ENCODE peak calls at places on chromosome X, in ten cellular contexts. F is upper lobe of left lung; O is heart left ventricle; G is upper lobe of right lung; D is PC-9; R is cardiac muscle cell; L is HCT116; Z is OCI-LY7; Q is CD4-positive, alpha-beta memory T cell; V is GM23248. N is an unnamed sample.

GRCh38 chrX:107674480-107675364 is 46.4 kb downstream of the PRPS1 start:
- DNase-seq in F (no peak), O (peak), G (peak), D (peak), R (no peak), L (no peak), Z (peak), Q (no peak), V (peak), N (no peak)

GRCh38 chrX:148024425-148025148 is 43.5 kb downstream of the FMR1NB start:
- DNase-seq in F (no peak), O (no peak), G (no peak), D (no peak), R (no peak), L (no peak), Z (peak), Q (no peak), V (no peak), N (no peak)

GRCh38 chrX:30888526-30889146 is 418 bp downstream of the TAB3 start:
- DNase-seq in F (no peak), O (no peak), G (no peak), D (no peak), R (peak), L (no peak), Z (no peak), Q (no peak), V (peak), N (no peak)

GRCh38 chrX:47648376-47648775 is 2.0 kb downstream of the ELK1 start:
- DNase-seq in F (no peak), O (no peak), G (no peak), D (no peak), R (no peak), L (no peak), Z (no peak), Q (no peak), V (no peak), N (no peak)

GRCh38 chrX:30971761-30972603 is 82.9 kb upstream of the TAB3 start:
- DNase-seq in F (no peak), O (no peak), G (no peak), D (peak), R (peak), L (no peak), Z (peak), Q (peak), V (peak), N (no peak)

GRCh38 chrX:134171661-134172587 is 65.1 kb upstream of the CCDC160 start:
- DNase-seq in F (peak), O (peak), G (peak), D (no peak), R (peak), L (no peak), Z (no peak), Q (peak), V (peak), N (no peak)

GRCh38 chrX:40008841-40009461 is 88.8 kb downstream of the BCOR start:
- DNase-seq in F (peak), O (peak), G (peak), D (no peak), R (peak), L (no peak), Z (no peak), Q (no peak), V (peak), N (no peak)

GRCh38 chrX:14029039-14029424 is 660 bp downstream of the GEMIN8 start:
- DNase-seq in F (no peak), O (no peak), G (no peak), D (no peak), R (peak), L (no peak), Z (peak), Q (no peak), V (no peak), N (no peak)

GRCh38 chrX:70826715-70827114 is 81.8 kb downstream of the TEX11 start:
- DNase-seq in F (no peak), O (no peak), G (no peak), D (no peak), R (no peak), L (no peak), Z (no peak), Q (no peak), V (no peak), N (no peak)

GRCh38 chrX:120302434-120302833 is 8.8 kb downstream of the TMEM255A start:
- DNase-seq in F (no peak), O (no peak), G (peak), D (no peak), R (peak), L (no peak), Z (peak), Q (peak), V (no peak), N (no peak)

GRCh38 chrX:42704454-42704853 is 73.5 kb downstream of the PPP1R2C start:
- DNase-seq in F (no peak), O (no peak), G (no peak), D (no peak), R (no peak), L (no peak), Z (no peak), Q (no peak), V (peak), N (no peak)

GRCh38 chrX:21905209-21905735 is 35.2 kb upstream of the SMS start:
- DNase-seq in F (no peak), O (no peak), G (no peak), D (no peak), R (no peak), L (no peak), Z (no peak), Q (no peak), V (no peak), N (no peak)

GRCh38 chrX:110806145-110806544 is 10.5 kb upstream of the CHRDL1 start:
- DNase-seq in F (no peak), O (no peak), G (no peak), D (no peak), R (no peak), L (no peak), Z (no peak), Q (no peak), V (peak), N (no peak)

GRCh38 chrX:21975827-21976226 is 35.3 kb downstream of the SMS start:
- DNase-seq in F (no peak), O (no peak), G (no peak), D (no peak), R (no peak), L (no peak), Z (no peak), Q (no peak), V (peak), N (peak)

GRCh38 chrX:41481264-41482109 is 34.3 kb downstream of the NYX start:
- DNase-seq in F (no peak), O (no peak), G (no peak), D (no peak), R (no peak), L (peak), Z (peak), Q (no peak), V (peak), N (no peak)

GRCh38 chrX:50609796-50610195 is 139.2 kb upstream of the DGKK start:
- DNase-seq in F (no peak), O (no peak), G (no peak), D (no peak), R (no peak), L (no peak), Z (no peak), Q (no peak), V (peak), N (no peak)

GRCh38 chrX:56728321-56728720 is 722 bp upstream of the NBDY start:
- DNase-seq in F (no peak), O (no peak), G (no peak), D (no peak), R (peak), L (no peak), Z (peak), Q (no peak), V (peak), N (no peak)

GRCh38 chrX:35046646-35047231 is 104.1 kb downstream of the FAM47B start:
- DNase-seq in F (no peak), O (no peak), G (no peak), D (no peak), R (no peak), L (no peak), Z (no peak), Q (no peak), V (no peak), N (no peak)

GRCh38 chrX:104105863-104106262 is 6.5 kb upstream of the ZCCHC18 start:
- DNase-seq in F (no peak), O (peak), G (no peak), D (no peak), R (no peak), L (no peak), Z (no peak), Q (no peak), V (no peak), N (no peak)

GRCh38 chrX:104108955-104109354 is 3.4 kb upstream of the ZCCHC18 start:
- DNase-seq in F (no peak), O (no peak), G (no peak), D (no peak), R (no peak), L (no peak), Z (no peak), Q (no peak), V (no peak), N (no peak)

GRCh38 chrX:104104676-104105075 is 7.6 kb upstream of the ZCCHC18 start:
- DNase-seq in F (peak), O (no peak), G (no peak), D (no peak), R (no peak), L (no peak), Z (no peak), Q (no peak), V (no peak), N (no peak)

GRCh38 chrX:104105330-104105729 is 7.0 kb upstream of the ZCCHC18 start:
- DNase-seq in F (no peak), O (no peak), G (no peak), D (no peak), R (no peak), L (no peak), Z (no peak), Q (no peak), V (no peak), N (no peak)
- H3K27ac ChIP-seq in F (no peak), O (no peak), G (no peak), D (no peak), R (no peak), L (no peak), Z (no peak), Q (no peak), V (no peak), N (no peak)

DNA sequence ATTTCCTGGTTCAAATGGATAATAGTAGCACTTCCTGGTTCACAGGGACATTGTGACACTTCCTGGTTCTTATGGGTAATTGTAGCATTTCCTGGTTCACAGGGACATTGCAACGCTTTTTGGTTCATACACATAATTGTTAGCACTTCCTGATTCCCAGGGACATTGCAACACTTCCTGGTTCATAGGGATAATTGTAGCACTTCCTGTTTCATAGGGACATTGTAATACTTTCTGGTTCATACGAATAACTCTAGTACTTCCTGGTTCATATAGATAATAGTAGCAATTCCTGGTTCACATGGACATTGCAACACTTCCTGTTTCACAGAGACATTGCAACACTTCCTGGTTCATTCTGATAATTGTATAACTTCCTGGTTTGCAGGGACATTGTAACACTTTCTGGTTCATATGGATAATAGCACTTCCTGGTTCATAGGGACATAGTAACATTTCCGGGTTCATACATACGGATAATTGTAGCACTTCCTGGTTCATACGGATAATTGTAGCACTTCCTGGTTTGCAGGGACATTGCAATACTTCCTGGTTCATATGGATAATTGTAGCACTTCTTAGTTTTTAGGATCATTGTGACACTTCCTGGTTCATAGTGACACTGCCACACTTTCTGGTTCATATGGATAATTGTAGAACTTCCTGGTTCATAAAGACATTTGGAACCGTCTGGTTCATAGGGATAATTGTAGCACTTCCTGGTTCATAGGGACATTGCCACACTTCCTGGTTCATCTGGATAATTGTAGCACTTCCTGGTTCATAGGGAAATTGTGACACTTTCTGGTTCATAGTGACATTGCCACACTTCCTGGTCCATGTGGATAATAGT is 61.6 kb upstream of the CD99 start:
- DNase-seq in F (no peak), O (no peak), G (no peak), D (peak), R (no peak), L (no peak), Z (peak), Q (peak), V (no peak), N (no peak)
- H3K27ac ChIP-seq in F (peak), O (no peak), G (peak), D (peak), R (no peak), L (peak), Z (peak), Q (peak), V (no peak), N (peak)

DNA sequence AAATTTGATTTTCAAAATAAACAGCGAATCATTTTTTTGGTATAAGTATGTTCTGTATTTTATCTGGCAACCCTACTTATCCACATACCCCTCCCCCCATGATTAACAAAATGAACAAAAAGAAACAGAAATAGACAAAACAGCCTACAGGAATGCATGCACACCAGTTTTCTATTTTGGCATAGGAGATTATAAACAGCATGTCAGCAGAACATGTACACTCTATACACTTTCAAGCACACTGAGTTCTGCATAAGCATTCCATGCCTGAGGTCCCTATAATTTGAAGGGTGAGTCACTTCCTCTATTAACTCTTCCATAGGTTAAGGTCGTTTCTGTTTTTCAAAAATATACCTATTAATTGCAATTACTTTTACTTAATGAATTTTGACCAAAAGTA is 28.0 kb upstream of the ZNF280C start:
- DNase-seq in F (no peak), O (no peak), G (no peak), D (no peak), R (no peak), L (no peak), Z (no peak), Q (no peak), V (no peak), N (no peak)
- H3K27ac ChIP-seq in F (no peak), O (no peak), G (no peak), D (no peak), R (no peak), L (no peak), Z (no peak), Q (no peak), V (no peak), N (no peak)

GRCh38 chrX:27590044-27590443 is at the start of gene DCAF8L2:
- DNase-seq in F (no peak), O (no peak), G (no peak), D (no peak), R (no peak), L (no peak), Z (no peak), Q (no peak), V (no peak), N (no peak)

GRCh38 chrX:27597506-27597905 is 7.4 kb downstream of the DCAF8L2 start:
- DNase-seq in F (no peak), O (no peak), G (no peak), D (no peak), R (no peak), L (no peak), Z (no peak), Q (no peak), V (no peak), N (no peak)

GRCh38 chrX:27591938-27592337 is 1.8 kb downstream of the DCAF8L2 start:
- DNase-seq in F (peak), O (no peak), G (no peak), D (no peak), R (no peak), L (no peak), Z (no peak), Q (no peak), V (no peak), N (no peak)
- H3K27ac ChIP-seq in F (no peak), O (no peak), G (no peak), D (no peak), R (no peak), L (no peak), Z (no peak), Q (no peak), V (no peak), N (no peak)

GRCh38 chrX:48702716-48703115 is 6.2 kb downstream of the SUV39H1 start:
- DNase-seq in F (no peak), O (no peak), G (no peak), D (no peak), R (no peak), L (no peak), Z (no peak), Q (no peak), V (no peak), N (no peak)

GRCh38 chrX:48702032-48702431 is 5.5 kb downstream of the SUV39H1 start:
- DNase-seq in F (no peak), O (no peak), G (no peak), D (no peak), R (no peak), L (no peak), Z (no peak), Q (no peak), V (no peak), N (no peak)

GRCh38 chrX:48703642-48704481 is 7.3 kb downstream of the SUV39H1 start:
- DNase-seq in F (no peak), O (peak), G (no peak), D (peak), R (peak), L (no peak), Z (no peak), Q (no peak), V (peak), N (peak)

GRCh38 chrX:48700951-48701653 is 4.6 kb downstream of the SUV39H1 start:
- DNase-seq in F (no peak), O (no peak), G (no peak), D (no peak), R (no peak), L (no peak), Z (no peak), Q (no peak), V (no peak), N (no peak)

DNA sequence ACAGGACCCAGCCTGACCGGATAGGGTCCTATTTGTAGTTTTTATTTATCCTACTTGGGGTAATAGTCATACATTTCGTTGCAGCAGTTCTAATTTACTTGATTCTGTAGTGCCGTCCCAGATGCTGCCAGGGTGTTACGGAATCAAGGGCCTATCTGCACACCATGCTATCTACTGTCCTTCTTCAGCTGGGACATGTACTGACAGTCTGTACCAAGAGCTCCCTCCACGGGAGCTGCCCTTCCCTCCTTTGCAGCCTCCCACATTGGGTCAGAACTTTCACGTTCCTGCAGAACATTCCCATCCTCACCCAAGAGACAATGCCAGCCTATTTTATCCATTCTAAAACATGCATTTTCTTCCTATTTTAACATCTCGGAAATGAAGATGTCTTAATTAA is 6.7 kb downstream of the SUV39H1 start:
- DNase-seq in F (no peak), O (no peak), G (no peak), D (no peak), R (no peak), L (no peak), Z (no peak), Q (no peak), V (no peak), N (no peak)
- H3K27ac ChIP-seq in F (no peak), O (no peak), G (no peak), D (peak), R (no peak), L (no peak), Z (no peak), Q (no peak), V (no peak), N (peak)

DNA sequence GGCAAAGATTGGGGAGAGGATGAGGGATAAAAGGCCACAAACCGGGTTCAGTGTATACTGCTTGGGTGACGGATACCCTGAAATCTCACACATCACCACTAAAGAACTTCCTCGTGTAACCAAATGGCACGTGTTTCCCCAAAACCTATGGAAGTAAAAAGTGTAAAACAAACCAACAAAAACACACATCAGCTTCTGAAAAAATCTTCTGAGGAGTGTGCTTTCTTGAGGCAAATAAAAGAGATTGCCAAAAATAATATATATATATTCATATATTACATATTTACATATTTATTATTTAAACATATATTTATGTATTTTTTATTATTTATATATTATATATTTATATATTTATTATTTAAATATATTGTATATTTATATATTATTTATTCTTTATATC is 3.9 kb downstream of the P2RY8 start:
- DNase-seq in F (no peak), O (no peak), G (no peak), D (no peak), R (no peak), L (no peak), Z (no peak), Q (no peak), V (no peak), N (no peak)
- H3K27ac ChIP-seq in F (no peak), O (no peak), G (no peak), D (no peak), R (no peak), L (no peak), Z (peak), Q (no peak), V (no peak), N (no peak)

N was measured in epithelial cell of prostate.